ENCODE peak calls at places on chromosomes 3 and 15, in five cellular contexts. One of them, this sample, is unnamed.

GRCh38 chr3:59456852-59457485 is 407.1 kb upstream of the CFAP20DC start:
- DNase-seq in BE2C: no peak
- DNase-seq in tibial nerve: no peak
- DNase-seq in neural crest cell: no peak
- DNase-seq in RWPE1: no peak
- DNase-seq in this sample: no peak

GRCh38 chr15:68230157-68231100 is 901 bp upstream of the CLN6 start:
- DNase-seq in BE2C: peak; percentile 46
- DNase-seq in tibial nerve: no peak
- DNase-seq in neural crest cell: no peak
- DNase-seq in RWPE1: no peak
- DNase-seq in this sample: no peak

GRCh38 chr15:61099030-61099800 is 129.9 kb downstream of the RORA start:
- DNase-seq in BE2C: no peak
- DNase-seq in tibial nerve: no peak
- DNase-seq in neural crest cell: no peak
- DNase-seq in RWPE1: no peak
- DNase-seq in this sample: no peak

GRCh38 chr15:48636511-48636910 is 9.0 kb downstream of the FBN1 start:
- DNase-seq in BE2C: no peak
- DNase-seq in tibial nerve: no peak
- DNase-seq in neural crest cell: no peak
- DNase-seq in RWPE1: no peak
- DNase-seq in this sample: no peak

GRCh38 chr3:185656321-185656840 is 70.3 kb downstream of the SENP2 start:
- DNase-seq in BE2C: no peak
- DNase-seq in tibial nerve: peak; percentile 76
- DNase-seq in neural crest cell: no peak
- DNase-seq in RWPE1: peak; percentile 87
- DNase-seq in this sample: no peak

GRCh38 chr3:172289583-172289982 is 158.7 kb downstream of the GHSR start:
- DNase-seq in BE2C: peak; percentile 56
- DNase-seq in tibial nerve: peak; percentile 30
- DNase-seq in neural crest cell: no peak
- DNase-seq in RWPE1: no peak
- DNase-seq in this sample: no peak

GRCh38 chr3:99895706-99896441 is 78.2 kb downstream of the CMSS1 start:
- DNase-seq in BE2C: no peak
- DNase-seq in tibial nerve: no peak
- DNase-seq in neural crest cell: no peak
- DNase-seq in RWPE1: peak; percentile 73
- DNase-seq in this sample: no peak

GRCh38 chr3:69082805-69083204 is 1.9 kb upstream of the ARL6IP5 start:
- DNase-seq in BE2C: no peak
- DNase-seq in tibial nerve: no peak
- DNase-seq in neural crest cell: no peak
- DNase-seq in RWPE1: peak; percentile 8
- DNase-seq in this sample: no peak

GRCh38 chr15:101775136-101775535 is 28.2 kb upstream of the OR4F6 start:
- DNase-seq in BE2C: no peak
- DNase-seq in tibial nerve: no peak
- DNase-seq in neural crest cell: no peak
- DNase-seq in RWPE1: no peak
- DNase-seq in this sample: no peak

GRCh38 chr15:28100516-28101195 is 1.5 kb upstream of the OCA2 start:
- DNase-seq in BE2C: no peak
- DNase-seq in tibial nerve: no peak
- DNase-seq in neural crest cell: no peak
- DNase-seq in RWPE1: no peak
- DNase-seq in this sample: no peak

GRCh38 chr15:51266548-51266947 is 71.8 kb downstream of the CYP19A1 start:
- DNase-seq in BE2C: no peak
- DNase-seq in tibial nerve: no peak
- DNase-seq in neural crest cell: no peak
- DNase-seq in RWPE1: no peak
- DNase-seq in this sample: no peak

GRCh38 chr3:124878561-124879394 is 8.4 kb downstream of the ITGB5 start:
- DNase-seq in BE2C: no peak
- DNase-seq in tibial nerve: peak; percentile 48
- DNase-seq in neural crest cell: no peak
- DNase-seq in RWPE1: peak; percentile 92
- DNase-seq in this sample: no peak

GRCh38 chr3:155647988-155648591 is 96.8 kb downstream of the PLCH1 start:
- DNase-seq in BE2C: no peak
- DNase-seq in tibial nerve: no peak
- DNase-seq in neural crest cell: no peak
- DNase-seq in RWPE1: no peak
- DNase-seq in this sample: no peak

GRCh38 chr3:5448816-5449215 is 261.3 kb downstream of the EDEM1 start:
- DNase-seq in BE2C: no peak
- DNase-seq in tibial nerve: no peak
- DNase-seq in neural crest cell: no peak
- DNase-seq in RWPE1: no peak
- DNase-seq in this sample: no peak

GRCh38 chr3:117921411-117921810 is 1113.2 kb downstream of the IGSF11 start:
- DNase-seq in BE2C: no peak
- DNase-seq in tibial nerve: no peak
- DNase-seq in neural crest cell: no peak
- DNase-seq in RWPE1: no peak
- DNase-seq in this sample: no peak

GRCh38 chr15:82197734-82198594 is 64.6 kb downstream of the EFL1 start:
- DNase-seq in BE2C: peak; percentile 83
- DNase-seq in tibial nerve: peak; percentile 89
- DNase-seq in neural crest cell: peak; percentile 81
- DNase-seq in RWPE1: peak; percentile 65
- DNase-seq in this sample: peak; percentile 60

GRCh38 chr3:150242220-150242938 is 165.7 kb upstream of the TSC22D2 start:
- DNase-seq in BE2C: no peak
- DNase-seq in tibial nerve: no peak
- DNase-seq in neural crest cell: no peak
- DNase-seq in RWPE1: no peak
- DNase-seq in this sample: no peak

GRCh38 chr3:184786271-184787010 is 25.5 kb upstream of the VPS8 start:
- DNase-seq in BE2C: no peak
- DNase-seq in tibial nerve: peak; percentile 60
- DNase-seq in neural crest cell: no peak
- DNase-seq in RWPE1: no peak
- DNase-seq in this sample: no peak

GRCh38 chr3:124791142-124791541 is 60.9 kb downstream of the UMPS start:
- DNase-seq in BE2C: no peak
- DNase-seq in tibial nerve: no peak
- DNase-seq in neural crest cell: no peak
- DNase-seq in RWPE1: no peak
- DNase-seq in this sample: no peak

GRCh38 chr15:41043276-41043675 is 72.8 kb downstream of the INO80 start:
- DNase-seq in BE2C: no peak
- DNase-seq in tibial nerve: no peak
- DNase-seq in neural crest cell: no peak
- DNase-seq in RWPE1: no peak
- DNase-seq in this sample: no peak

GRCh38 chr3:14431928-14432834 is 29.8 kb downstream of the SLC6A6 start:
- DNase-seq in BE2C: peak; percentile 89
- DNase-seq in tibial nerve: peak; percentile 51
- DNase-seq in neural crest cell: peak; percentile 57
- DNase-seq in RWPE1: peak; percentile 75
- DNase-seq in this sample: no peak

DNA sequence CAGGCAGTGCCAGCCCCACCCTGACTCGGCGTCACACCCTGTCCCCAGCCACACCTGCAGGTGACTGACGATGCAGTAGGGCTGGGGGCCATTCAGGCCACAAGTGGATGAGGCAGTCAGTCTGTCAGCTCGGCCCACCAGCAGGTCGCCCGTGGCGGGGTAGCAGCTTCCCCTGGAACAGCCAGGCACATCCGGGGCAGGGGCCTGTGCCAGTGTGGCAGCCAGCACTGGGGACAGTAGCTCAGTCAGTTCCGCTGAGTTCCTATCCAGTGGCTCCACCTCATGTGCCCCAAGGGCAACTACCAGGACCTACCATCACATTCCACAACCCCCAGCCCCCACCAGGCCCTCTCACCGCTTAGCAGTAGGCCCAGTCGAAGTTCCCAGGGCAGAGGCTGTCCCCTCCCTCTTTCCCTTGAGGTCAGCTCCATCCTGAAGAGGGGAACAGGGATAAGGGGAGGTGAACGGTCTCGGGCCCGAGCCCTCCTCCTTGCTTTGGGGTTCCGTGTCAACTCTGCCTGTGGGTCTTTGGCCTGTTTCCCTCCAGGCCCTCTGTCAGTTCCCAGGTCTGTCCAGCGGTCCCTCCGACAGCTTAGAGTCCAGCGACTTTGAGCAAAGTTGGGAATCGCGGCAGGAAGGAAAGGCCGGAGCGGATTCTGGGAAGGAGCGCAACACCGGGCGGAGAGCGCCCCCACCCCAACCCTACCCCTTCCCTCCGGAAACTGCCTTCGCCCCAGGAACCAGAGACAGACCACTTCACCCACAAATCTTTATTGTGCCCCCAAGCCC is at the start of gene LAMB2:
- DNase-seq in BE2C: peak; percentile 65
- DNase-seq in tibial nerve: peak; percentile 80
- DNase-seq in neural crest cell: peak; percentile 65
- DNase-seq in RWPE1: no peak
- DNase-seq in this sample: peak; percentile 57
- TF ChIP-seq CTCF in BE2C: peak; percentile 10
- TF ChIP-seq CTCF in tibial nerve: peak; percentile 50
- TF ChIP-seq CTCF in neural crest cell: peak; percentile 17
- TF ChIP-seq CTCF in RWPE1: no peak
- TF ChIP-seq CTCF in this sample: no peak

GRCh38 chr3:147120029-147120428 is 286.3 kb downstream of the ZIC4 start:
- DNase-seq in BE2C: no peak
- DNase-seq in tibial nerve: no peak
- DNase-seq in neural crest cell: no peak
- DNase-seq in RWPE1: peak; percentile 1
- DNase-seq in this sample: no peak
- TF ChIP-seq CTCF in BE2C: peak; percentile 38
- TF ChIP-seq CTCF in tibial nerve: no peak
- TF ChIP-seq CTCF in neural crest cell: peak; percentile 61
- TF ChIP-seq CTCF in RWPE1: peak; percentile 32
- TF ChIP-seq CTCF in this sample: peak; percentile 47

GRCh38 chr3:41073190-41073589 is 126.1 kb upstream of the CTNNB1 start:
- DNase-seq in BE2C: no peak
- DNase-seq in tibial nerve: no peak
- DNase-seq in neural crest cell: no peak
- DNase-seq in RWPE1: peak; percentile 9
- DNase-seq in this sample: no peak

GRCh38 chr3:41076399-41076798 is 122.9 kb upstream of the CTNNB1 start:
- DNase-seq in BE2C: no peak
- DNase-seq in tibial nerve: no peak
- DNase-seq in neural crest cell: no peak
- DNase-seq in RWPE1: no peak
- DNase-seq in this sample: no peak

GRCh38 chr3:41075958-41076357 is 123.3 kb upstream of the CTNNB1 start:
- DNase-seq in BE2C: peak; percentile 24
- DNase-seq in tibial nerve: peak; percentile 18
- DNase-seq in neural crest cell: no peak
- DNase-seq in RWPE1: no peak
- DNase-seq in this sample: no peak
- TF ChIP-seq CTCF in BE2C: peak; percentile 25
- TF ChIP-seq CTCF in tibial nerve: no peak
- TF ChIP-seq CTCF in neural crest cell: no peak
- TF ChIP-seq CTCF in RWPE1: no peak
- TF ChIP-seq CTCF in this sample: no peak

DNA sequence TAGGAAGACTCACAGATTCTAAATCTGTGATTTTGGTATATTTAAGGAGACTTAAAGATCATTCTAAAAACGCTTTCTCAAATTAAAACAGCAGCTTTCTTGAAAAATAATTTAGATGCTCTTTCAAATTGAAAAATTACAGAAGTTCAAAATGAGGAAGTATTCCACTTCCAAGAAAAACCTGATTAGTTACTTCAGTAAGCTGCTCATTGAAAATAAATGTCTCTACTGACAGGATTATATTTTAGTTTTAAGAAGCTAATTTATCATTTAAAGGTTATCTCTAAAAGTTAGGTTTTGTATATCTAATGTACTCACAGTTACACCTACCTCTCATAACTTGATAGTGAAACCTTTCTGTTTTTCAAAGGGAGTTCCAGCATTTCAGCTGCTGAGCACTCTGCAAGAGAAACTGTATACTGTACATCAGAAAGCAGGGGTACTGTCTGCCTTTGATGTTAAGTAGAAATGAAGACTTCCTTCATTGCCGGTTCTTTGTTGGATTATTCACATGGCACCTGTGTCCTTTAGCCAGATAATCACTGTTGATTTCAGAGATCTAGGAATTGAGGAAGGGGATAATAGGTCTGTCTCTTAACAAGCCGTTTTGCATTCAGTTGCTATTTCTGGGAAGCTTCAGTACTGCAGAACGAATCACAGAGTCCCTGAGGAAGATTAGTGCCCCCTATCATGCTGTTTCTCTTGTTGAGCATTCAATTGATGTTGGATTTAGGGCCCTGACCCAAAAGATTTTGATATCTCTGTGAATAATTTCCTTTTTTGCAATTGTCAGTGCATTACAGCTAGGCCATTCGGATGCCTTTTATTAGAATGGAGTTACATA is 161.7 kb downstream of the TCF12 start:
- DNase-seq in BE2C: no peak
- DNase-seq in tibial nerve: no peak
- DNase-seq in neural crest cell: no peak
- DNase-seq in RWPE1: no peak
- DNase-seq in this sample: no peak
- TF ChIP-seq CTCF in BE2C: peak; percentile 32
- TF ChIP-seq CTCF in tibial nerve: no peak
- TF ChIP-seq CTCF in neural crest cell: no peak
- TF ChIP-seq CTCF in RWPE1: no peak
- TF ChIP-seq CTCF in this sample: no peak

This sample was measured in progenitor cell of endocrine pancreas.